ENCODE peak calls at places on chromosomes 12 and 14, in five cellular contexts. E is heart left ventricle, Z is H9, H is Panc1, D is right cardiac atrium. G is an unnamed sample.
A peak's percentile ranks its signal among the peaks of the same experiment; 100 is the strongest.

GRCh38 chr12:80314741-80315140 is 129.3 kb upstream of the PTPRQ start:
- DNase-seq in E (no peak), Z (no peak), H (no peak), D (no peak), G (no peak)

GRCh38 chr12:117037296-117038022 is 61.8 kb downstream of the TESC start:
- DNase-seq in E (no peak), Z (no peak), H (no peak), D (no peak), G (no peak)

GRCh38 chr12:122067966-122068365 is 10.6 kb upstream of the MLXIP start:
- DNase-seq in E (no peak), Z (no peak), H (no peak), D (no peak), G (no peak)

GRCh38 chr14:104551851-104552737 is 27.5 kb upstream of the C14orf180 start:
- DNase-seq in E (peak; percentile 11), Z (no peak), H (no peak), D (peak; percentile 4), G (peak; percentile 51)

GRCh38 chr12:115203661-115204060 is 519.7 kb upstream of the TBX3 start:
- DNase-seq in E (no peak), Z (no peak), H (no peak), D (no peak), G (no peak)

GRCh38 chr14:57150449-57150848 is 118.3 kb downstream of the EXOC5 start:
- DNase-seq in E (no peak), Z (no peak), H (no peak), D (no peak), G (no peak)

GRCh38 chr14:76084374-76084773 is 67.3 kb upstream of the GPATCH2L start:
- DNase-seq in E (no peak), Z (no peak), H (no peak), D (no peak), G (no peak)

GRCh38 chr14:81406863-81407262 is 6.7 kb upstream of the STON2 start:
- DNase-seq in E (no peak), Z (no peak), H (no peak), D (no peak), G (peak; percentile 75)

GRCh38 chr12:47995976-47996375 is 8.3 kb downstream of the COL2A1 start:
- DNase-seq in E (no peak), Z (no peak), H (no peak), D (no peak), G (peak; percentile 33)

GRCh38 chr12:6067152-6067916 is 57.1 kb downstream of the VWF start:
- DNase-seq in E (no peak), Z (peak; percentile 86), H (peak; percentile 30), D (peak; percentile 76), G (no peak)

GRCh38 chr12:47991592-47991991 is 12.7 kb downstream of the COL2A1 start:
- DNase-seq in E (no peak), Z (no peak), H (no peak), D (no peak), G (no peak)

GRCh38 chr12:85627584-85627983 is 208.6 kb downstream of the RASSF9 start:
- DNase-seq in E (no peak), Z (no peak), H (no peak), D (no peak), G (no peak)

GRCh38 chr14:104502060-104502459 is 77.5 kb upstream of the C14orf180 start:
- DNase-seq in E (no peak), Z (no peak), H (no peak), D (no peak), G (no peak)

GRCh38 chr12:121400332-121401139 is 618 bp downstream of the RNF34 start:
- DNase-seq in E (peak; percentile 35), Z (peak; percentile 55), H (no peak), D (peak; percentile 42), G (peak; percentile 72)

GRCh38 chr12:6632026-6632978 is 3.5 kb downstream of the LPAR5 start:
- DNase-seq in E (no peak), Z (no peak), H (no peak), D (no peak), G (no peak)

GRCh38 chr14:90810808-90811207 is 5.4 kb downstream of the TTC7B start:
- DNase-seq in E (no peak), Z (no peak), H (no peak), D (no peak), G (no peak)

GRCh38 chr14:77130386-77130785 is 11.2 kb downstream of the ZDHHC22 start:
- DNase-seq in E (no peak), Z (peak; percentile 8), H (no peak), D (no peak), G (no peak)

GRCh38 chr12:130137141-130138018 is 24.9 kb upstream of the FZD10 start:
- DNase-seq in E (no peak), Z (peak; percentile 68), H (no peak), D (no peak), G (no peak)

GRCh38 chr14:100022772-100023451 is 42.3 kb upstream of the EVL start:
- DNase-seq in E (no peak), Z (no peak), H (no peak), D (peak; percentile 21), G (peak; percentile 68)

GRCh38 chr14:55446833-55447232 is 6.4 kb upstream of the TBPL2 start:
- DNase-seq in E (no peak), Z (no peak), H (no peak), D (no peak), G (no peak)

DNA sequence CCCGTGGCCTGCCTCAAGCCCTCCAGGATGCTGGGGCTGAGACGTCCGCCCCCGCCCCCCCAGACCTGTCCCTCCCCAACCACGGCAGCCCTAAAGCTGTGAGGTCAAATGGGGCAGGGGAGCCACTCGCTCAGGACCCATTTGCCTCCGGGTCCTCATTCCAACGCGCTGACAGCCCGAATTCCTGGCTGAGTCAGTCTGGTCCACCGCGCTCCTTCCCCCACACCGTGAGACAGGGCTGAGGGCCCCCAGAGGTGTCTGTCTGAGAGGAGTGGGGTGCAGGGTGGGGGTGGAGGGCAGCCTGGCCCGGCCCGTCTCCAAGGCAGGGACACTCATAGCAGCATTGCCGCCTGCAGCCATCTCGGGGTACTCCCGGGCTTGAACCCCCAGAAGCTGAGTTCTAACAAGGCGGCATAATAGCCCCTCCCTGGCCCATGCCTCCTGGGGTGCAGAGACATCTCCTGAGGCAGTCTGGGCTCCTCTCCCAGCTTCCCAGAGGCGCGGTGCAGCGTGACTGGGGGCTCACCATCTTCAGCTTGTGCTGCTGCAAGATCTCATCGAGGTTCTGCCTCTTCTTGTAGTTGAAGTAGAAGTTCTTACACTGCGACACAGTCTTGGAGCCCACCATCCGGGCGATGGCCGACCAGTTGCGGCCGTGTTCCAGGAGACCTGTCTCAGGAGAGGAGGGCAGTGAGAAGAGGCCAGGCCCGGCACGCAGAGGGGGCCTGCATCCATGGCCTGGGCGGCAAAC is 90.5 kb downstream of the RFLNA start:
- DNase-seq in E (no peak), Z (no peak), H (no peak), D (no peak), G (no peak)
- H3K27ac ChIP-seq in E (peak overlapping the region; percentile 99), Z (no peak overlapping the region), H (peak overlapping the region; percentile 86), D (no peak overlapping the region), G (no peak overlapping the region)

DNA sequence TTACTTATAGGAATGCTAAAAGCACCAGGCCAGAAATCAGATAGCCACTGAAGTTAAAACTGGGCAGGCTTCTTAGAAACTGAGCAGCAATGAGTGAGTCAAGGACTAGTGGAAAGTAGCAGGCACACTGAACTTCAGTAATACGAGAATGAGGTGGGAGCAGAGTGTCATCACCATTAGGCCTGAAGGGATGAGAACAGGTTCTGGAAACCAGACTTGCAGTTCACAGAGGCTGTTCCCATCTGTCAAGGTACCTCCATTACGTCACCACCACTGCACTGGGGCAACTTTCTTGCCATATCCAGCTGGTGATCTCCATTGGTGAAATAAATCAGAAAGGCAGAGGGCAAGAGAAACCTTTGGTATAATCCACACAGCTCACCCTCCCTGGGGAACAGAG is 15.6 kb downstream of the ZNF10 start:
- DNase-seq in E (no peak), Z (no peak), H (no peak), D (no peak), G (no peak)
- H3K9me3 ChIP-seq in E (peaks cover 13% of the 10 kb centered on the region), Z (peaks cover 49% of the 10 kb centered on the region), H (peaks cover 47% of the 10 kb centered on the region), D (peaks cover 21% of the 10 kb centered on the region), G (peaks cover 100% of the 10 kb centered on the region)

GRCh38 chr12:1760566-1761382 is 59.6 kb upstream of the LRTM2 start:
- DNase-seq in E (no peak), Z (no peak), H (no peak), D (no peak), G (no peak)

GRCh38 chr12:1761857-1762256 is 58.5 kb upstream of the LRTM2 start:
- DNase-seq in E (no peak), Z (no peak), H (no peak), D (no peak), G (no peak)

GRCh38 chr12:1758887-1759286 is 61.5 kb upstream of the LRTM2 start:
- DNase-seq in E (no peak), Z (no peak), H (no peak), D (no peak), G (no peak)
- H3K27ac ChIP-seq in E (no peak overlapping the region), Z (no peak overlapping the region), H (peak overlapping the region; percentile 61), D (no peak overlapping the region), G (no peak overlapping the region)

GRCh38 chr12:105440037-105440664 is 109.7 kb downstream of the C12orf75 start:
- DNase-seq in E (no peak), Z (no peak), H (no peak), D (no peak), G (no peak)
- H3K9me3 ChIP-seq in E (no peaks in the 10 kb centered on the region), Z (no peaks in the 10 kb centered on the region), H (no peaks in the 10 kb centered on the region), D (no peaks in the 10 kb centered on the region), G (no peaks in the 10 kb centered on the region)

GRCh38 chr14:75002392-75003249 is at the start of gene EIF2B2:
- DNase-seq in E (peak; percentile 98), Z (peak; percentile 99), H (peak; percentile 86), D (peak; percentile 97), G (peak; percentile 99)
- H3K27ac ChIP-seq in E (peak within 1 kb of the TSS; percentile 84), Z (no peak within 1 kb of the TSS), H (peak within 1 kb of the TSS; percentile 89), D (peak within 1 kb of the TSS; percentile 82), G (peak within 1 kb of the TSS; percentile 82)

GRCh38 chr14:93011650-93012317 is 88.8 kb downstream of the CHGA start:
- DNase-seq in E (no peak), Z (no peak), H (no peak), D (no peak), G (no peak)

GRCh38 chr14:93015039-93015438 is 92.1 kb downstream of the CHGA start:
- DNase-seq in E (no peak), Z (no peak), H (no peak), D (no peak), G (no peak)

GRCh38 chr14:93014038-93015023 is 91.4 kb downstream of the CHGA start:
- DNase-seq in E (no peak), Z (no peak), H (no peak), D (no peak), G (no peak)

GRCh38 chr14:93012516-93013367 is 89.8 kb downstream of the CHGA start:
- DNase-seq in E (no peak), Z (no peak), H (no peak), D (no peak), G (no peak)

DNA sequence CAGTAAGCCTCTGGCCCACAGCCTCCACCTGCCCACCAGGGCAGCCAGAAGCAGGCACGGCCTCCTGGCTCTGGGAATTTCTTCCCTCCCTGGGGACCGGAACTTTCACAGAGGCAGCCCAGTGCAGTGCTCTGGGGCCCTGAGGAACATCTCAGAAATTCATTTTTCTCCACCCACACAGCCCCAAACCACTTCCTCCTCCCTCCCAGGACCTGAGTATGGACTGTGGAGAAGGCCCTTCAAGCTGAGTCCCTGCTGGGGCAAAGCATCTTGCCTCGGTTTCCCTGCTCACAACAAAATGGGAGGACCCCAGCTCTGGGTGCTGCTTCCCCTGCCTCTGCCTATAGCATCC is 90.4 kb downstream of the CHGA start:
- DNase-seq in E (no peak), Z (no peak), H (no peak), D (no peak), G (peak; percentile 88)
- H3K9me3 ChIP-seq in E (no peaks in the 10 kb centered on the region), Z (no peaks in the 10 kb centered on the region), H (no peaks in the 10 kb centered on the region), D (no peaks in the 10 kb centered on the region), G (no peaks in the 10 kb centered on the region)

G was measured in tibial artery.